ENCODE peak calls at places on chromosomes 1 and 21, in seven cellular contexts. U is GM12865, F is RWPE1, S is dorsolateral prefrontal cortex, N is fibroblast of pulmonary artery, Q is uterus, K is choroid plexus epithelial cell. Y is an unnamed sample.

GRCh38 chr1:20373286-20373685 is 82.6 kb downstream of the VWA5B1 start:
- DNase-seq in Q (no peak), N (no peak), S (no peak), U (no peak), K (no peak), F (no peak), Y (no peak)

GRCh38 chr1:201450721-201451291 is 18.2 kb downstream of the PHLDA3 start:
- DNase-seq in S (peak; percentile 75), F (no peak), K (peak; percentile 73), N (peak; percentile 97), U (peak; percentile 29), Q (peak; percentile 84), Y (peak; percentile 69)

GRCh38 chr1:220046052-220046930 is at the start of gene EPRS1:
- DNase-seq in N (peak; percentile 99), S (peak; percentile 92), K (peak; percentile 99), U (peak; percentile 99), F (peak; percentile 97), Q (peak; percentile 92), Y (peak; percentile 80)

GRCh38 chr1:238764779-238765178 is 621.6 kb upstream of the CHRM3 start:
- DNase-seq in N (no peak), K (no peak), F (no peak), Q (no peak), S (no peak), U (no peak), Y (no peak)

GRCh38 chr1:27571439-27572018 is 32.4 kb downstream of the AHDC1 start:
- DNase-seq in N (no peak), K (no peak), S (no peak), F (no peak), Q (peak; percentile 69), U (no peak), Y (no peak)

GRCh38 chr1:154736840-154737239 is 128.9 kb upstream of the ADAR start:
- DNase-seq in Q (peak; percentile 52), S (no peak), F (peak; percentile 37), N (peak; percentile 86), U (no peak), K (peak; percentile 80), Y (no peak)

GRCh38 chr1:1089731-1090423 is 15.8 kb upstream of the RNF223 start:
- DNase-seq in N (no peak), F (no peak), S (peak; percentile 26), U (no peak), Q (no peak), K (no peak), Y (peak; percentile 18)

GRCh38 chr1:8364528-8365442 is 46.9 kb downstream of the SLC45A1 start:
- DNase-seq in S (no peak), U (no peak), F (no peak), Q (peak; percentile 15), K (no peak), N (no peak), Y (no peak)

GRCh38 chr21:33046455-33046854 is 20.7 kb downstream of the OLIG2 start:
- DNase-seq in F (no peak), Q (no peak), S (no peak), K (no peak), N (no peak), U (no peak), Y (no peak)

GRCh38 chr1:80633947-80634710 is 1166.6 kb upstream of the ADGRL2 start:
- DNase-seq in N (no peak), K (no peak), S (no peak), Q (no peak), U (no peak), F (no peak), Y (no peak)

GRCh38 chr1:185787238-185787637 is 53.0 kb downstream of the HMCN1 start:
- DNase-seq in U (no peak), K (no peak), Q (no peak), F (no peak), S (no peak), N (no peak), Y (no peak)

GRCh38 chr1:165928075-165928731 is 100.8 kb downstream of the UCK2 start:
- DNase-seq in Q (no peak), K (peak; percentile 64), S (peak; percentile 53), U (peak; percentile 77), F (peak; percentile 41), N (peak; percentile 60), Y (no peak)

GRCh38 chr1:32392358-32392757 is 1.9 kb downstream of the BSDC1 start:
- DNase-seq in F (no peak), Q (no peak), S (no peak), N (peak; percentile 89), K (peak; percentile 51), U (no peak), Y (no peak)

GRCh38 chr1:168637350-168637991 is 61.1 kb downstream of the XCL1 start:
- DNase-seq in Q (no peak), K (peak; percentile 57), F (no peak), N (peak; percentile 61), S (no peak), U (peak; percentile 64), Y (no peak)

GRCh38 chr1:160117709-160118183 is 2.2 kb downstream of the ATP1A2 start:
- DNase-seq in S (peak; percentile 81), K (peak; percentile 65), U (no peak), F (no peak), N (peak; percentile 13), Q (no peak), Y (no peak)

GRCh38 chr1:233020441-233020840 is 70.0 kb downstream of the NTPCR start:
- DNase-seq in N (peak; percentile 38), F (no peak), S (peak; percentile 35), Q (no peak), K (peak; percentile 34), U (no peak), Y (no peak)

GRCh38 chr1:43936470-43937151 is 3.0 kb downstream of the ARTN start:
- DNase-seq in N (peak; percentile 20), U (no peak), F (no peak), K (no peak), Q (peak; percentile 35), S (peak; percentile 55), Y (no peak)

GRCh38 chr1:205521646-205522150 is 17.2 kb downstream of the CDK18 start:
- DNase-seq in N (no peak), U (no peak), S (no peak), F (no peak), Q (no peak), K (no peak), Y (no peak)

GRCh38 chr21:42207426-42207825 is 11.5 kb upstream of the ABCG1 start:
- DNase-seq in F (no peak), K (no peak), Q (no peak), N (no peak), U (no peak), S (no peak), Y (no peak)

GRCh38 chr21:45100866-45101265 is 26.5 kb downstream of the ADARB1 start:
- DNase-seq in S (no peak), Q (no peak), U (no peak), F (no peak), N (no peak), K (no peak), Y (no peak)

GRCh38 chr21:36893581-36893980 is 72.9 kb downstream of the HLCS start:
- DNase-seq in N (no peak), U (no peak), F (no peak), Q (no peak), S (no peak), K (no peak), Y (no peak)

GRCh38 chr1:162689745-162690671 is 57.7 kb downstream of the DDR2 start:
- DNase-seq in Q (no peak), S (no peak), K (no peak), F (no peak), N (no peak), U (no peak), Y (no peak)

GRCh38 chr1:21671915-21672314 is 2.8 kb upstream of the RAP1GAP start:
- DNase-seq in F (no peak), U (no peak), S (no peak), K (no peak), Q (no peak), N (no peak), Y (no peak)

GRCh38 chr1:6300342-6301141 is 39.6 kb upstream of the GPR153 start:
- DNase-seq in U (no peak), K (no peak), Q (no peak), S (no peak), F (peak; percentile 59), N (no peak), Y (no peak)

GRCh38 chr1:157201767-157202166 is 63.6 kb upstream of the ETV3 start:
- DNase-seq in K (no peak), F (no peak), Q (no peak), S (no peak), N (no peak), U (no peak), Y (no peak)

GRCh38 chr1:110597966-110598365 is 8.2 kb downstream of the KCNA2 start:
- DNase-seq in S (no peak), K (no peak), F (no peak), N (no peak), Q (no peak), U (no peak), Y (no peak)

GRCh38 chr21:38743772-38744529 is 61.8 kb upstream of the ETS2 start:
- DNase-seq in U (no peak), F (no peak), S (no peak), K (no peak), N (no peak), Q (no peak), Y (no peak)

GRCh38 chr1:61461406-61462384 is 263.2 kb downstream of the TM2D1 start:
- DNase-seq in Q (no peak), F (no peak), N (no peak), S (no peak), U (no peak), K (no peak), Y (no peak)

GRCh38 chr1:24562625-24563024 is 6.7 kb downstream of the NCMAP start:
- DNase-seq in U (no peak), F (no peak), N (no peak), S (no peak), K (peak; percentile 21), Q (no peak), Y (no peak)

GRCh38 chr1:36510418-36510817 is 27.7 kb upstream of the CSF3R start:
- DNase-seq in S (no peak), Q (no peak), K (no peak), U (no peak), F (no peak), N (no peak), Y (no peak)

GRCh38 chr1:183674339-183674738 is 21.2 kb upstream of the APOBEC4 start:
- DNase-seq in F (no peak), Q (peak; percentile 53), U (no peak), K (peak; percentile 18), S (no peak), N (peak; percentile 54), Y (no peak)
- TF ChIP-seq CTCF in F (no peak), Q (no peak), U (no peak), K (no peak), S (no peak), N (no peak), Y (no peak)

GRCh38 chr1:245546875-245547274 is 392.1 kb downstream of the KIF26B start:
- DNase-seq in F (no peak), S (no peak), N (no peak), Q (no peak), K (no peak), U (no peak), Y (no peak)
- TF ChIP-seq CTCF in F (no peak), S (no peak), N (no peak), Q (no peak), K (no peak), U (no peak), Y (no peak)

GRCh38 chr1:215523128-215523861 is 43.8 kb upstream of the KCTD3 start:
- DNase-seq in U (no peak), Q (no peak), S (no peak), K (peak; percentile 42), N (peak; percentile 41), F (no peak), Y (no peak)
- TF ChIP-seq CTCF in U (no peak), Q (no peak), S (peak; percentile 35), K (peak; percentile 25), N (peak; percentile 8), F (peak; percentile 36), Y (peak; percentile 42)

GRCh38 chr1:246689409-246689997 is 34.7 kb upstream of the SCCPDH start:
- DNase-seq in N (peak; percentile 74), K (peak; percentile 78), Q (peak; percentile 27), S (peak; percentile 59), F (peak; percentile 76), U (peak; percentile 76), Y (peak; percentile 43)
- TF ChIP-seq CTCF in N (peak; percentile 87), K (peak; percentile 89), Q (peak; percentile 52), S (peak; percentile 80), F (peak; percentile 89), U (peak; percentile 86), Y (peak; percentile 66)